ENCODE peak calls at places on chromosomes 3 and 15, in four cellular contexts. W is astrocyte, A is uterus, X is IMR-90. S is an unnamed sample.

GRCh38 chr3:151412989-151413388 is 28.4 kb upstream of the P2RY12 start:
- DNase-seq in W (no peak), A (no peak), X (no peak), S (no peak)

GRCh38 chr15:57821826-57822225 is 115.3 kb downstream of the POLR2M start:
- DNase-seq in W (no peak), A (no peak), X (no peak), S (no peak)

GRCh38 chr3:1087066-1087555 is 5.7 kb upstream of the CNTN6 start:
- DNase-seq in W (peak; percentile 95), A (no peak), X (peak; percentile 52), S (peak; percentile 84)

GRCh38 chr3:186930639-186931486 is 537 bp downstream of the ST6GAL1 start:
- DNase-seq in W (peak; percentile 41), A (peak; percentile 35), X (peak; percentile 34), S (peak; percentile 69)

GRCh38 chr15:76336254-76337046 is at the start of gene ISL2:
- DNase-seq in W (no peak), A (no peak), X (peak; percentile 96), S (peak; percentile 88)

GRCh38 chr15:27059610-27060202 is 88.7 kb downstream of the GABRG3 start:
- DNase-seq in W (peak; percentile 17), A (no peak), X (peak; percentile 11), S (peak; percentile 20)

GRCh38 chr15:81813215-81813614 is 232.6 kb downstream of the MEX3B start:
- DNase-seq in W (no peak), A (no peak), X (no peak), S (no peak)

GRCh38 chr15:38795471-38796245 is 231.0 kb upstream of the RASGRP1 start:
- DNase-seq in W (peak; percentile 70), A (no peak), X (peak; percentile 54), S (no peak)

GRCh38 chr3:89692601-89693000 is 585.2 kb downstream of the EPHA3 start:
- DNase-seq in W (no peak), A (no peak), X (no peak), S (no peak)

GRCh38 chr3:189727898-189728297 is 96.7 kb downstream of the TP63 start:
- DNase-seq in W (peak; percentile 69), A (no peak), X (peak; percentile 69), S (peak; percentile 30)

GRCh38 chr3:3798641-3799113 is 554 bp upstream of the LRRN1 start:
- DNase-seq in W (peak; percentile 26), A (no peak), X (no peak), S (no peak)

GRCh38 chr15:92618121-92618520 is 37.5 kb downstream of the FAM174B start:
- DNase-seq in W (no peak), A (no peak), X (no peak), S (no peak)

GRCh38 chr3:39251576-39251975 is 28.3 kb downstream of the CX3CR1 start:
- DNase-seq in W (no peak), A (no peak), X (no peak), S (no peak)

GRCh38 chr3:11140054-11140712 is 14.1 kb upstream of the HRH1 start:
- DNase-seq in W (peak; percentile 91), A (no peak), X (no peak), S (peak; percentile 14)

GRCh38 chr3:152554980-152555379 is 280.0 kb upstream of the P2RY1 start:
- DNase-seq in W (peak; percentile 4), A (no peak), X (peak; percentile 1), S (peak; percentile 24)

GRCh38 chr15:68730491-68731317 is 90.0 kb downstream of the ANP32A start:
- DNase-seq in W (peak; percentile 26), A (peak; percentile 60), X (peak; percentile 51), S (peak; percentile 34)

GRCh38 chr15:89299896-89300295 is 34.7 kb downstream of the POLG start:
- DNase-seq in W (peak; percentile 23), A (no peak), X (peak; percentile 64), S (no peak)

GRCh38 chr15:91694829-91695205 is 158.7 kb upstream of the SLCO3A1 start:
- DNase-seq in W (peak; percentile 54), A (peak; percentile 90), X (peak; percentile 47), S (peak; percentile 49)

GRCh38 chr3:42535981-42536784 is 33.7 kb downstream of the VIPR1 start:
- DNase-seq in W (no peak), A (no peak), X (no peak), S (no peak)

GRCh38 chr15:46127361-46127874 is 492.6 kb downstream of the SQOR start:
- DNase-seq in W (peak; percentile 66), A (no peak), X (peak; percentile 86), S (peak; percentile 55)

GRCh38 chr3:4580346-4581019 is 87.3 kb downstream of the ITPR1 start:
- DNase-seq in W (no peak), A (peak; percentile 57), X (no peak), S (no peak)

GRCh38 chr3:117788086-117788485 is 1078.5 kb downstream of the TUSC7 start:
- DNase-seq in W (peak; percentile 93), A (no peak), X (peak; percentile 90), S (peak; percentile 83)

GRCh38 chr3:161035711-161036110 is 69.4 kb downstream of the B3GALNT1 start:
- DNase-seq in W (peak; percentile 98), A (no peak), X (no peak), S (no peak)

GRCh38 chr3:158108596-158108995 is 1.3 kb upstream of the RSRC1 start:
- DNase-seq in W (no peak), A (no peak), X (no peak), S (no peak)

GRCh38 chr3:129952956-129953355 is 21.6 kb upstream of the TRH start:
- DNase-seq in W (no peak), A (no peak), X (no peak), S (no peak)

GRCh38 chr3:46334911-46335478 is 18.9 kb upstream of the CCR2 start:
- DNase-seq in W (peak; percentile 76), A (no peak), X (peak; percentile 22), S (peak; percentile 20)

GRCh38 chr15:48627260-48627969 is 18.1 kb downstream of the FBN1 start:
- DNase-seq in W (peak; percentile 79), A (no peak), X (peak; percentile 68), S (peak; percentile 57)

GRCh38 chr3:66035763-66036477 is 2.8 kb downstream of the MAGI1 start:
- DNase-seq in W (peak; percentile 70), A (no peak), X (no peak), S (no peak)

GRCh38 chr3:13827699-13828098 is 52.2 kb downstream of the WNT7A start:
- DNase-seq in W (no peak), A (no peak), X (no peak), S (no peak)

GRCh38 chr3:126342991-126343661 is 14.1 kb downstream of the KLF15 start:
- DNase-seq in W (peak; percentile 19), A (peak; percentile 21), X (peak; percentile 5), S (no peak)

GRCh38 chr3:195612075-195612800 is 28.5 kb upstream of the APOD start:
- DNase-seq in W (no peak), A (no peak), X (no peak), S (no peak)

DNA sequence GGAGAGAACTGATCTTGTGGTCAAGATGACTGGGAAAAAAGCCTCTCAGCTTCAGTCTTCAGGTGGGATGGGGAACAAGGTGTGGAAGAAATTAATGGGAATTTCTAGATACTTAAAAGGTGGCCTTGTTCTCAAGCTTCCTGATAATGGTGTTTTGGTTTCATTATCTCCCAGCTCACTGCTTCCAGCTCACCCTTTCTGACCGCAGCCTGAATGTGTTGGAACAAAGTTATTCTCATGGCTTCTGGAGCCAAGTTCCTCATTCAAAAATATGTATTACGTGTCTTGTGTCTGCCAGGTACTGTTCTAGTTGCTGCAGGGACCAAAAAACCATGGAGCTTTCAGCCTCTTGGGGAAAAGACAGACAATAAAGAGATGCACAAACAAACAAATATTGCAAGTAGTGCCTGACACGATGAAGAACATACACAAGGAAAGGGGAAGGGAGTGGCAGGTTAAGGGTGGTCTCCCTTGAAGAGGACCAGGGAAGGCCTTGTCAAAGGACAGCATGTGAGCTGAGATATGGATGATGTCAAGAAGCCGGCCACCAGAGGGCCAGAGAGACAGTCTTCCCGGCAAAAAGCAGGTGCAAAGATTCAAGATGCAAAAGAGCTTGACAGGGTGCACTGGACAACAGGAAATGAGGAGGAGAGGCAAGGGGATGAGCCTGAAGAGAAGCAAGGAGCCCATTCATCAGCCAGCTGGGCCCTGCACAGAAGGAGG is 35.5 kb downstream of the ARRDC4 start:
- DNase-seq in W (no peak), A (peak; percentile 23), X (no peak), S (no peak)
- H3K4me3 ChIP-seq in W (no peak overlapping the region), A (no peak overlapping the region), X (peak overlapping the region; percentile 11), S (no peak overlapping the region)

GRCh38 chr3:52511509-52511908 is 16.4 kb downstream of the STAB1 start:
- DNase-seq in W (no peak), A (no peak), X (no peak), S (no peak)
- H3K27me3 ChIP-seq in W (peaks cover 3% of the 10 kb centered on the region), A (no peaks in the 10 kb centered on the region), X (peaks cover 55% of the 10 kb centered on the region), S (no peaks in the 10 kb centered on the region)

DNA sequence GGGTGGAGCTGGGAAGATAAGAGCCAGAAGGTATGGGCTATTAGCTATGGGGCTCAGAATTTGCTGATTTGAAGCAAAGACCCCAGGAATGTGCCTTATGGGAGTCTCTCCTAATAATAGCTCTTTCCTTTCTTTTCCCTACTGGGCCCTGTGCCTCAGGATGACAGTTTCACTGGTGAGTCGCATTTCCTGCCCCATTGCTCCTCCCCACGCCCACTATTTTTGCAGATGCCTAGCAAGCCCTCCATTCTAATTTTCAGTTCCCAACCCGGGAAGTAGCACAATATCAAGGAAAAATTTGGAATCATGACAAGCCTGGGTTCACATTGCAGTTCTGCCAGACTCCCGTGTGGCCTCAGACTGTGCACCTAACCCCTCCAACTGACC is 583 bp downstream of the IL17RE start:
- DNase-seq in W (no peak), A (no peak), X (peak; percentile 52), S (peak; percentile 68)
- H3K4me3 ChIP-seq in W (no peak overlapping the region), A (no peak overlapping the region), X (no peak overlapping the region), S (no peak overlapping the region)

GRCh38 chr3:123006587-123006986 is 21.0 kb downstream of the SEMA5B start:
- DNase-seq in W (no peak), A (no peak), X (no peak), S (no peak)
- H3K27me3 ChIP-seq in W (peaks cover 58% of the 10 kb centered on the region), A (no peaks in the 10 kb centered on the region), X (peaks cover 69% of the 10 kb centered on the region), S (peaks cover 26% of the 10 kb centered on the region)

GRCh38 chr3:141394560-141394959 is 26.3 kb downstream of the ZBTB38 start:
- DNase-seq in W (no peak), A (no peak), X (no peak), S (no peak)

GRCh38 chr3:141395005-141395589 is 26.8 kb downstream of the ZBTB38 start:
- DNase-seq in W (no peak), A (no peak), X (no peak), S (no peak)

GRCh38 chr3:141392416-141392815 is 24.1 kb downstream of the ZBTB38 start:
- DNase-seq in W (no peak), A (no peak), X (no peak), S (no peak)

GRCh38 chr3:141392018-141392370 is 23.7 kb downstream of the ZBTB38 start:
- DNase-seq in W (no peak), A (no peak), X (no peak), S (no peak)

GRCh38 chr3:141393151-141394076 is 25.1 kb downstream of the ZBTB38 start:
- DNase-seq in W (no peak), A (no peak), X (no peak), S (no peak)
- H3K4me3 ChIP-seq in W (no peak overlapping the region), A (no peak overlapping the region), X (no peak overlapping the region), S (no peak overlapping the region)

GRCh38 chr3:154430014-154430413 is at the start of gene GPR149:
- DNase-seq in W (no peak), A (no peak), X (no peak), S (no peak)
- H3K27me3 ChIP-seq in W (peaks cover 28% of the 10 kb centered on the region), A (no peaks in the 10 kb centered on the region), X (peaks cover 7% of the 10 kb centered on the region), S (peaks cover 20% of the 10 kb centered on the region)

S was measured in MG63.